ENCODE peak calls at places on chromosomes 11 and 22, in seven cellular contexts. N, A, T, H, V, X and F are unnamed samples.
A peak's percentile ranks its signal among the peaks of the same experiment; 100 is the strongest.

GRCh38 chr11:5690736-5691135 is 1.1 kb downstream of the TRIM22 start:
- DNase-seq in N (peak; percentile 44), A (no peak), T (no peak), H (peak; percentile 13), V (no peak), X (no peak), F (peak; percentile 49)

GRCh38 chr11:36385121-36385530 is 89.0 kb downstream of the PRR5L start:
- DNase-seq in N (no peak), A (no peak), T (no peak), H (peak; percentile 92), V (no peak), X (no peak), F (no peak)

GRCh38 chr22:30344447-30345200 is 12.1 kb downstream of the SF3A1 start:
- DNase-seq in N (no peak), A (no peak), T (no peak), H (no peak), V (no peak), X (no peak), F (no peak)

GRCh38 chr11:46902694-46903093 is 15.7 kb downstream of the LRP4 start:
- DNase-seq in N (no peak), A (no peak), T (no peak), H (no peak), V (no peak), X (no peak), F (no peak)

GRCh38 chr22:24594569-24595120 is 1.8 kb upstream of the LRRC75B start:
- DNase-seq in N (no peak), A (no peak), T (no peak), H (no peak), V (no peak), X (no peak), F (no peak)

GRCh38 chr11:73894725-73895335 is 18.0 kb downstream of the PAAF1 start:
- DNase-seq in N (no peak), A (no peak), T (no peak), H (peak; percentile 81), V (no peak), X (no peak), F (no peak)

GRCh38 chr22:46421272-46421671 is 85.8 kb downstream of the TRMU start:
- DNase-seq in N (no peak), A (no peak), T (no peak), H (no peak), V (no peak), X (no peak), F (no peak)

GRCh38 chr22:42132457-42132856 is 1.8 kb upstream of the CYP2D6 start:
- DNase-seq in N (no peak), A (no peak), T (no peak), H (no peak), V (no peak), X (peak; percentile 49), F (no peak)

GRCh38 chr11:17760102-17761029 is 25.8 kb downstream of the KCNC1 start:
- DNase-seq in N (no peak), A (peak; percentile 66), T (peak; percentile 51), H (peak; percentile 39), V (peak; percentile 57), X (peak; percentile 78), F (peak; percentile 61)

GRCh38 chr11:128294001-128294684 is 293.2 kb downstream of the ETS1 start:
- DNase-seq in N (no peak), A (no peak), T (no peak), H (no peak), V (no peak), X (no peak), F (no peak)

GRCh38 chr11:67610302-67610868 is 3.6 kb downstream of the NDUFV1 start:
- DNase-seq in N (no peak), A (no peak), T (no peak), H (no peak), V (no peak), X (no peak), F (no peak)

GRCh38 chr22:45334068-45334467 is 24.3 kb downstream of the FAM118A start:
- DNase-seq in N (no peak), A (no peak), T (no peak), H (no peak), V (no peak), X (no peak), F (no peak)

GRCh38 chr11:28017816-28018215 is 90.1 kb downstream of the KIF18A start:
- DNase-seq in N (no peak), A (no peak), T (no peak), H (peak; percentile 61), V (no peak), X (no peak), F (no peak)

GRCh38 chr22:47337161-47337621 is 574.7 kb downstream of the TBC1D22A start:
- DNase-seq in N (no peak), A (peak; percentile 67), T (peak; percentile 76), H (peak; percentile 87), V (peak; percentile 73), X (no peak), F (peak; percentile 67)

GRCh38 chr22:43820671-43821305 is 8.7 kb upstream of the EFCAB6 start:
- DNase-seq in N (no peak), A (peak; percentile 45), T (no peak), H (no peak), V (no peak), X (no peak), F (no peak)

GRCh38 chr22:19448739-19449421 is 1.4 kb upstream of the C22orf39 start:
- DNase-seq in N (no peak), A (no peak), T (no peak), H (no peak), V (no peak), X (no peak), F (no peak)
- H3K4me3 ChIP-seq in N (no peak overlapping the region), A (no peak overlapping the region), T (no peak overlapping the region), H (no peak overlapping the region), V (no peak overlapping the region), X (no peak overlapping the region), F (no peak overlapping the region)

GRCh38 chr11:9754041-9754471 is 90.2 kb downstream of the SWAP70 start:
- DNase-seq in N (no peak), A (no peak), T (no peak), H (no peak), V (no peak), X (no peak), F (no peak)
- TF ChIP-seq POLR2A in N (no peak), A (no peak), T (no peak), H (no peak), V (no peak), X (no peak), F (no peak)

DNA sequence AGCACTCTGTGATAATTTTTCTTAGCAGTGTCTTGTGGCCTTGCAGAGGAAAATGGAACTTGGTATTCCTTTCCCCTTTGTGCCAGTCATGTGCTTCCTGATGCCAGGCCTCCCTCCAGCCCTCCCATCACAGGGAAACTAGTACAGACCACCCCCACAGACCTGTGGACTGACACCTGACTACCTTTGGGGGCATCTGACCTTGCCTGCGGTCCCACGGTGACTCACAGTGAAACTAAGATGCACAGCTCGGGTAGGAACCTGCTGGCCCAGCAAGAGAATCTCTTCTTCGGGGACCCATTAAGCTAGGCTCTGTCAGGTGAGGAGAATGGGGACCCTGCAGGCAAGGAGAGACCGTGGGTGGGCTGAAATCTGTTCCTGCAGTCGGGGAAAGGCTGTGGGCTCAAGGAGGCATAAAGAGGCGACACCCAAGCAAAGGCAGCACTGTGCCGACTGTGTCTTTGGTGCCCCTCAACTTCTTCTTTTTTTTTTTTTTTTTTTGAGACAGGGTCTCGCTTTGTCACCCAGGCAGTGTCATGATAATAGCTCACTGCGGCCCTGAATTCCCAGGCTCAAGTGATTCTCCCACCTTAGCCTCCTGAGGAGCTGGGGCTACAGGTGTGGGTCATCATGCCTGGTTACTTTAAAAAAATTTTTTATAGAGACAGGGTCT is 20.9 kb upstream of the PEX26 start:
- DNase-seq in N (no peak), A (no peak), T (no peak), H (no peak), V (no peak), X (peak; percentile 36), F (no peak)
- H3K4me1 ChIP-seq in N (peaks cover 12% of the 10 kb centered on the region), A (peaks cover 26% of the 10 kb centered on the region), T (no peaks in the 10 kb centered on the region), H (peaks cover 20% of the 10 kb centered on the region), V (peaks cover 64% of the 10 kb centered on the region), X (no peaks in the 10 kb centered on the region), F (peaks cover 25% of the 10 kb centered on the region)

DNA sequence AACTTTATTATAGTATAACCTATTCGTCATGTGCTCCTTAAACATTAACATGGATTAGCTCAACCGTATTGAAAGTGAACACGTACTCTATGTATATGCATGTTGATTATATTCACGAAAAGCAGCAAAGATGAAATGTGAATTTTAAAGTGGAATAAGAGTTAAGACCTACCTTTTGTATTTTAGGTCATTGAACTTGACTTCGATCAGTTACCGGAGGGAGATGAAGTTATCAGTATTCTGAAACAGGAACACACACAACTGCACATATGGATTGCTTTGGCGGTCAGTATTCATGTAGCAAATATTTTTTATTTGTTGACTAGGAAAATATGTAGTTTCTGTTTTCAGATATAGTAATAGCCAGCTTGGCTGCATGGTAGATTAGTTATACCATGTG is 1.4 kb downstream of the CTR9 start:
- DNase-seq in N (no peak), A (no peak), T (no peak), H (no peak), V (no peak), X (no peak), F (no peak)
- H3K4me3 ChIP-seq in N (no peak overlapping the region), A (no peak overlapping the region), T (peak overlapping the region; percentile 94), H (no peak overlapping the region), V (peak overlapping the region; percentile 78), X (no peak overlapping the region), F (no peak overlapping the region)

GRCh38 chr11:61917357-61918109 is at the start of gene RAB3IL1:
- DNase-seq in N (peak; percentile 81), A (peak; percentile 68), T (no peak), H (no peak), V (peak; percentile 66), X (peak; percentile 68), F (peak; percentile 77)
- TF ChIP-seq POLR2A in N (peak; percentile 81), A (peak; percentile 20), T (no peak), H (no peak), V (no peak), X (peak; percentile 51), F (no peak)

DNA sequence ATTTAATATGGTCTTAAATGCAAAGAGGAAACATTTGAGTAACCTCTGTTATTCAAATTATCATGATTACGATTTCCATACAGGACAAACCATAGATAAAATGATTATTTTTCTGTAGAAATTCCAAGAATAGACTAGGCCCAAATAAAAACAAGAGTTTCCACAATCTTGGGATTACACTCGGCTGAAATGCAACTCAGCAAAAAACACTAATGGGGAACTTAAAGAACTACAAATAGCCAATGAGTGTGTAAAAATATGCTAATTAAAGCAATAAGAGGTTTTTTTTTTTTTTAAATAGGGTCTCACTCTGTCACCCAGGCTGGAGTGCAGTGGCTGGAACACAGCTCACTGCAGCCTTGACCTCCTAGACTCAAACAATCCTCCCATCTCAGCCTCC is 10.5 kb upstream of the PRRG4 start:
- DNase-seq in N (no peak), A (no peak), T (no peak), H (no peak), V (no peak), X (no peak), F (no peak)
- H3K4me1 ChIP-seq in N (no peaks in the 10 kb centered on the region), A (no peaks in the 10 kb centered on the region), T (no peaks in the 10 kb centered on the region), H (no peaks in the 10 kb centered on the region), V (no peaks in the 10 kb centered on the region), X (no peaks in the 10 kb centered on the region), F (no peaks in the 10 kb centered on the region)